ENCODE peak calls at places on chromosome 16, in four cellular contexts. One of them, this sample, is unnamed.

GRCh38 chr16:11604783-11605563 is 18.3 kb upstream of the LITAF start:
- DNase-seq in GM04504: no peak
- DNase-seq in NCI-H460: no peak
- DNase-seq in putamen: no peak
- DNase-seq in this sample: peak; percentile 94

GRCh38 chr16:50478773-50479149 is 69.4 kb upstream of the NKD1 start:
- DNase-seq in GM04504: no peak
- DNase-seq in NCI-H460: no peak
- DNase-seq in putamen: no peak
- DNase-seq in this sample: no peak

GRCh38 chr16:80045944-80046660 is 445.6 kb upstream of the MAF start:
- DNase-seq in GM04504: no peak
- DNase-seq in NCI-H460: no peak
- DNase-seq in putamen: no peak
- DNase-seq in this sample: peak; percentile 28

GRCh38 chr16:68798398-68798797 is 44.9 kb upstream of the TANGO6 start:
- DNase-seq in GM04504: no peak
- DNase-seq in NCI-H460: no peak
- DNase-seq in putamen: no peak
- DNase-seq in this sample: no peak

GRCh38 chr16:28218109-28218508 is 6.3 kb upstream of the XPO6 start:
- DNase-seq in GM04504: peak; percentile 44
- DNase-seq in NCI-H460: peak; percentile 26
- DNase-seq in putamen: no peak
- DNase-seq in this sample: peak; percentile 76

GRCh38 chr16:88655733-88656281 is 5.0 kb upstream of the CYBA start:
- DNase-seq in GM04504: no peak
- DNase-seq in NCI-H460: no peak
- DNase-seq in putamen: no peak
- DNase-seq in this sample: no peak

GRCh38 chr16:59993101-59993500 is 1259.0 kb upstream of the GOT2 start:
- DNase-seq in GM04504: no peak
- DNase-seq in NCI-H460: no peak
- DNase-seq in putamen: no peak
- DNase-seq in this sample: no peak

GRCh38 chr16:50316102-50316847 is 49.9 kb downstream of the ADCY7 start:
- DNase-seq in GM04504: no peak
- DNase-seq in NCI-H460: no peak
- DNase-seq in putamen: peak; percentile 49
- DNase-seq in this sample: no peak

GRCh38 chr16:51056331-51056730 is 94.7 kb downstream of the SALL1 start:
- DNase-seq in GM04504: no peak
- DNase-seq in NCI-H460: no peak
- DNase-seq in putamen: no peak
- DNase-seq in this sample: no peak

GRCh38 chr16:29656688-29657523 is 6.1 kb upstream of the SPN start:
- DNase-seq in GM04504: no peak
- DNase-seq in NCI-H460: no peak
- DNase-seq in putamen: no peak
- DNase-seq in this sample: no peak

GRCh38 chr16:1300664-1301476 is 8.6 kb upstream of the UBE2I start:
- DNase-seq in GM04504: no peak
- DNase-seq in NCI-H460: peak; percentile 49
- DNase-seq in putamen: no peak
- DNase-seq in this sample: peak; percentile 62

GRCh38 chr16:87333581-87334331 is 16.6 kb upstream of the C16orf95 start:
- DNase-seq in GM04504: no peak
- DNase-seq in NCI-H460: no peak
- DNase-seq in putamen: no peak
- DNase-seq in this sample: no peak

GRCh38 chr16:23869052-23869451 is 33.3 kb downstream of the PRKCB start:
- DNase-seq in GM04504: no peak
- DNase-seq in NCI-H460: no peak
- DNase-seq in putamen: no peak
- DNase-seq in this sample: no peak

This sample was measured in cardiac muscle cell.